ENCODE peak calls at places on chromosome 22, in five cellular contexts. F, P, K, L and B are unnamed samples.

GRCh38 chr22:40312050-40312449 is 34.2 kb upstream of the ADSL start:
- DNase-seq in L (no peak), P (no peak), F (no peak), K (no peak), B (no peak)

GRCh38 chr22:42814215-42814614 is 42.9 kb downstream of the ARFGAP3 start:
- DNase-seq in P (no peak), F (no peak), L (no peak), K (no peak), B (no peak)

GRCh38 chr22:47738472-47739013 is 976.1 kb downstream of the TBC1D22A start:
- DNase-seq in K (no peak), F (no peak), L (no peak), P (no peak), B (no peak)

GRCh38 chr22:36881504-36882245 is 20.9 kb downstream of the NCF4 start:
- DNase-seq in P (no peak), F (no peak), L (no peak), K (no peak), B (no peak)

GRCh38 chr22:34850010-34850409 is 215.9 kb upstream of the ISX start:
- DNase-seq in K (no peak), F (no peak), L (no peak), P (no peak), B (no peak)

GRCh38 chr22:20164863-20165262 is 14.0 kb upstream of the CCDC188 start:
- DNase-seq in K (no peak), P (no peak), F (no peak), L (no peak), B (no peak)

GRCh38 chr22:18078329-18079041 is 695 bp downstream of the PEX26 start:
- DNase-seq in P (no peak), L (peak), K (peak), F (peak), B (no peak)

GRCh38 chr22:28956506-28956905 is 73.1 kb downstream of the ZNRF3 start:
- DNase-seq in P (no peak), F (no peak), K (no peak), L (no peak), B (no peak)

GRCh38 chr22:29108137-29108536 is 35.3 kb downstream of the KREMEN1 start:
- DNase-seq in K (no peak), F (peak), L (no peak), P (no peak), B (peak)

GRCh38 chr22:30519842-30520425 is 14.4 kb upstream of the SEC14L4 start:
- DNase-seq in P (no peak), K (no peak), F (no peak), L (no peak), B (no peak)

GRCh38 chr22:24592846-24593809 is at the start of gene LRRC75B:
- DNase-seq in L (peak), P (peak), K (peak), F (peak), B (peak)
- TF ChIP-seq POLR2A in L (no peak), P (peak), K (no peak), F (peak), B (peak)

GRCh38 chr22:50306753-50307749 is at the start of gene PLXNB2:
- DNase-seq in K (peak), F (peak), P (peak), L (peak), B (no peak)
- TF ChIP-seq POLR2A in K (no peak), F (peak), P (peak), L (no peak), B (peak)

GRCh38 chr22:50674606-50675552 is 2.3 kb downstream of the SHANK3 start:
- DNase-seq in L (peak), P (no peak), F (no peak), K (peak), B (no peak)
- TF ChIP-seq POLR2A in L (no peak), P (peak), F (no peak), K (no peak), B (no peak)

DNA sequence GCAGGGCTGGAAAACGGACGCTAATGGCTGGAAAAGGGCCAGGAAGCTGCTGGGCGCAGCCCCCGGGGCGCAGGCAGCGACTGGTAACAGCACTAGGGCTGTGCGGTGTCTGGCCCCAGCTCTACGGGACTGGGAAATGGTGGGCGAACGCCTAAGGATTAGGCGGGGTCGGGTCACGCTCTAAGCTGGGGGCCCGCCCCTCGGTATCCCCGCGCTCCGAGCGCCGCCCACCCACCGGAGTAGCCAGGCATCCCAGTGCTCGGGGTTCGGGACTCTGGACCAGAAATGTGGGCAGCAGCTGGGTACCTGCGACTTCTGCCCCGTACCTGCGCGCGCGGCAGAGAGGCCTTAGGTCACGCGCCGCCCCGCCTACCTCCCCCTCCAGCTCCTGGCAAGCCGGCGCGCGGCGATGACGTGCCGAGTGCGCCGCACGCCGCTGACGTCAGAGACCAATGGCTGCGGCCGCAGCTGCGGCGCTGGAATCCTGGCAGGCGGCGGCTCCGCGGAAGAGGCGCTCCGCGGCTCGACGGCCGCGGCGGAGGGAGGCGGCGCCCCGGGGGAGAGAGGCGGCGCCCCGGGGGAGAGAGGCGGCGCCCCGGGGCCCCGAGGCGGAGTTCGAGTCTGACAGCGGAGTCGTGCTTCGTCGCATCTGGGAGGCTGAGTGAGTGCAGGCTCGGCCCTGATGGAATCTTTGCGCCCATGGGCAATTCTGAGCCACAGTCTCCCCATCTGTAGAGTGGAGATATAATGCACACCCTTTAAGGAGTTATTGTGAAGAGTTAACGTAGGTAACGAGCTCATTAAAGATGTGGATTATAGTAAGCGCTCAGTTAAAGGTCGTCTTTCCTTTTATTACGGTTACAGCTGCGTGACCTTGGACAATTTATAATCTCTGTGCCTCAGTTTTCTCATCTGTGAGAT is at the start of the genes HPS4 and SRRD:
- DNase-seq in P (peak), K (peak), F (peak), L (peak), B (peak)
- TF ChIP-seq POLR2A in P (peak), K (peak), F (peak), L (no peak), B (no peak)